ENCODE peak calls at places on chromosomes 3 and 15, in five cellular contexts. L is Caco-2, E is IMR-90, Z is bronchial epithelial cell, P is retinal pigment epithelial cell. R is an unnamed sample.

GRCh38 chr3:31562525-31562924 is 29.8 kb downstream of the STT3B start:
- DNase-seq in Z (no peak), P (no peak), L (peak), E (no peak), R (peak)

GRCh38 chr15:66730168-66731014 is 28.4 kb downstream of the SMAD6 start:
- DNase-seq in P (no peak), L (no peak), E (peak), Z (peak), R (no peak)

GRCh38 chr3:126319701-126320295 is 37.4 kb downstream of the KLF15 start:
- DNase-seq in E (no peak), Z (no peak), P (no peak), L (no peak), R (no peak)

GRCh38 chr3:54900954-54901591 is 26.8 kb downstream of the LRTM1 start:
- DNase-seq in L (no peak), P (no peak), Z (no peak), E (peak), R (no peak)

GRCh38 chr3:152190636-152191183 is 78.0 kb upstream of the MBNL1 start:
- DNase-seq in L (no peak), P (no peak), Z (no peak), E (no peak), R (no peak)

GRCh38 chr15:72227192-72227586 is 3.8 kb downstream of the PKM start:
- DNase-seq in L (no peak), E (peak), Z (peak), P (peak), R (no peak)

GRCh38 chr15:29056839-29057450 is 171.2 kb downstream of the APBA2 start:
- DNase-seq in P (no peak), L (no peak), E (no peak), Z (no peak), R (no peak)

GRCh38 chr3:24201301-24201700 is 256.2 kb downstream of the NR1D2 start:
- DNase-seq in Z (no peak), L (no peak), P (no peak), E (no peak), R (no peak)

GRCh38 chr15:83472797-83473196 is 25.7 kb downstream of the SH3GL3 start:
- DNase-seq in Z (no peak), P (no peak), E (no peak), L (no peak), R (no peak)

GRCh38 chr3:131811481-131811880 is 223.3 kb downstream of the CPNE4 start:
- DNase-seq in P (no peak), Z (no peak), E (no peak), L (no peak), R (no peak)

GRCh38 chr3:14371573-14372474 is 30.6 kb upstream of the SLC6A6 start:
- DNase-seq in P (peak), E (peak), L (peak), Z (peak), R (peak)

GRCh38 chr15:47411733-47412530 is 305.4 kb upstream of the SEMA6D start:
- DNase-seq in L (no peak), P (peak), Z (no peak), E (no peak), R (no peak)

GRCh38 chr3:114706591-114707224 is 412.9 kb downstream of the TIGIT start:
- DNase-seq in P (no peak), E (peak), L (peak), Z (peak), R (no peak)

GRCh38 chr3:8143186-8143585 is 358.4 kb upstream of the LMCD1 start:
- DNase-seq in Z (peak), L (no peak), E (no peak), P (peak), R (no peak)

GRCh38 chr3:12708584-12709192 is 44.8 kb upstream of the RAF1 start:
- DNase-seq in E (peak), L (no peak), Z (peak), P (no peak), R (no peak)

GRCh38 chr15:53917109-53917508 is 61.1 kb upstream of the UNC13C start:
- DNase-seq in Z (peak), P (no peak), L (no peak), E (no peak), R (no peak)

DNA sequence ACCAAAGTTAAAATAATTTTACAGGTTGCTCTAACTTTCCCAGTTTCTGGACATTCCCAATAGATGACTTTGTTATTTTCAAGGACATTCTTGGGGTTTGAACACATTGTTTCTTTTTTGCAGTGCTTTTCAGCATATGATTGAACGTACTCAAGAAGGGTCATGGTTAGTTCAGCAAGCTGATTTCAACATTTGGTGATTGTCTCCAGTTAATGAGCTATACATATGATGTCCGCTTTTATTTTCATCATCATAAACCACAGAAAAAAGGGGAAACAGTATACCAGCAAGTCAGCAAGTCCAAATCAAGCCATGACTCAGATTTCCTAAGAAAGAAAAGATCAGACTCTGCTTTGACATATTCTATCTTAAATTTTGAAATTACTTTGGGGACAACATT is 69.4 kb downstream of the B3GALNT1 start:
- DNase-seq in P (peak), Z (peak), E (no peak), L (no peak), R (no peak)
- H3K4me3 ChIP-seq in P (no peak), Z (no peak), E (no peak), L (no peak), R (no peak)

GRCh38 chr3:98811048-98811447 is 47.9 kb downstream of the ST3GAL6 start:
- DNase-seq in E (no peak), L (no peak), Z (no peak), P (no peak), R (no peak)

GRCh38 chr3:98809561-98809960 is 46.4 kb downstream of the ST3GAL6 start:
- DNase-seq in P (no peak), L (no peak), E (no peak), Z (no peak), R (no peak)

GRCh38 chr3:98817546-98817945 is 54.4 kb downstream of the ST3GAL6 start:
- DNase-seq in E (peak), Z (peak), L (no peak), P (no peak), R (no peak)

GRCh38 chr3:98814799-98815450 is 51.8 kb downstream of the ST3GAL6 start:
- DNase-seq in L (no peak), P (no peak), E (peak), Z (peak), R (no peak)

GRCh38 chr3:98812851-98813374 is 49.8 kb downstream of the ST3GAL6 start:
- DNase-seq in P (no peak), Z (peak), E (peak), L (no peak), R (peak)
- TF ChIP-seq CTCF in P (peak), Z (peak), E (peak), L (peak), R (peak)

GRCh38 chr3:57893156-57893555 is 115.1 kb upstream of the FLNB start:
- DNase-seq in L (no peak), P (no peak), E (no peak), Z (no peak), R (no peak)

GRCh38 chr3:57890874-57891273 is 117.3 kb upstream of the FLNB start:
- DNase-seq in L (no peak), Z (no peak), P (peak), E (peak), R (no peak)

GRCh38 chr3:57889807-57890206 is 118.4 kb upstream of the FLNB start:
- DNase-seq in L (no peak), E (peak), P (no peak), Z (no peak), R (no peak)

GRCh38 chr3:57893668-57894067 is 114.6 kb upstream of the FLNB start:
- DNase-seq in Z (no peak), L (no peak), P (no peak), E (no peak), R (no peak)

DNA sequence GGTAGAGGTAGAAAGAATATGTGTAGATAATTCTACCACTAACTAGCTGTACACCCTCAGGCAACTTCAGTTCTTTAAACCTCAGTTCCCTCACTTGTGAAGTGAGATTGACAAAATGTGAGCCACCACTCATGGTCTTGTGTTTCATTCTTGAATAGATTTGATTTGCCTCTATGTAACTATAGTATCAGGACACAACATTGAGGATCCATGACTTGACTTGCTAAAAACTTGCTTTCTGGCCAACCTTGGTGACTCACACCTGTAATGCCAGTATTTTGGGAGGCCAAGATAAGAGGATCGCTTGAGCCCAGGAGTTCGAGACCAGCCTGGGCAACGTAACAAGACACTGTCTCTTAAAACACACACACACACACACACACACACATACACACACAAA is 115.8 kb upstream of the FLNB start:
- DNase-seq in P (no peak), L (no peak), E (peak), Z (peak), R (no peak)
- H3K4me3 ChIP-seq in P (no peak), L (no peak), E (no peak), Z (no peak), R (no peak)

GRCh38 chr3:122559906-122560305 is 4.2 kb downstream of the PARP9 start:
- DNase-seq in L (no peak), Z (no peak), E (no peak), P (no peak), R (no peak)

GRCh38 chr3:122558605-122559004 is 5.5 kb downstream of the PARP9 start:
- DNase-seq in Z (no peak), L (no peak), E (no peak), P (no peak), R (no peak)

GRCh38 chr3:122562923-122563716 is 980 bp downstream of the PARP9 start:
- DNase-seq in E (no peak), Z (no peak), L (no peak), P (no peak), R (no peak)

GRCh38 chr3:122563717-122564025 is 429 bp downstream of the PARP9 start:
- DNase-seq in E (no peak), Z (peak), P (no peak), L (no peak), R (no peak)

GRCh38 chr3:122560680-122561079 is 3.4 kb downstream of the PARP9 start:
- DNase-seq in E (peak), P (no peak), L (peak), Z (peak), R (no peak)
- TF ChIP-seq CTCF in E (peak), P (peak), L (peak), Z (peak), R (peak)

DNA sequence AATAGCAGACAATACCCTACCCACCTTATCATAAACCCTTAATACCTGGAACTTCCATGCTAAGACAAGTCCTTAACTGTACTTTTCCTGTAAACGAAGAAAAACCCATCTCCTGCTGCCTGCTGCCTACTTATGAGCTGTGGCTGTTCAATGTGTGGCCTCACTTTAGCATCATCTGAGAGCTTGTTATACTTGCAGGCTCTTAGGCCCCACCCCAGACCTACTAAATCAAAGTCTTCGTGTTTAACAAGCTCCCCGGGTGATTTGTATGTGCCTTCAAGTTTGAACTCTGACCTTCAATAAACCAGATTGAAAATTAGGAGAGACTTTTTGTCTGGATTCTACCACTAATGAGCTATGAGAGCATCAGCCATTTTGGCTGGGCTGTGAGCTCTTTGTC is 29.3 kb downstream of the TMEM41A start:
- DNase-seq in L (no peak), Z (no peak), P (no peak), E (no peak), R (no peak)
- H3K4me3 ChIP-seq in L (no peak), Z (no peak), P (no peak), E (no peak), R (no peak)

GRCh38 chr15:75921732-75922703 is 18.3 kb downstream of the FBXO22 start:
- DNase-seq in P (no peak), L (peak), Z (peak), E (peak), R (no peak)
- TF ChIP-seq CTCF in P (peak), L (peak), Z (peak), E (peak), R (peak)

DNA sequence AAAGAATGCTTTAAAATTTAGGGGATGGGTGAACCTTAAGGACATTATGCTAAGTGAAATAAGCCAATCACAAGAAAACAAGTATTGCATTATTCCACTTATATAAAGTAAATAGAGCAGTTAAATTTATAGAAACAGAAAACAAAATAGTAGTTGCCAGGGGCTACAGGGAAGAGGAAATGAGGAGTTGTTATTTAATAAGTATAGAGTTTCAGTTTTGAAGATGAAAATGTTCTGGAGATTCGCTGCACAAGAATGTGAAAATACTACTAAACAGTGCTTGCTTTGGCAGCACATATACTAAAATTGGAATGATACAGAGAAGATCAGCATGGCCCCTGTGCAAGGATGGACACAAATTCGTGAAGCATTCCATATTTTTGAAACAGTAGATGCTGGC is 32.0 kb downstream of the DNAH12 start:
- DNase-seq in L (no peak), E (peak), Z (no peak), P (no peak), R (no peak)
- H3K4me3 ChIP-seq in L (no peak), E (no peak), Z (no peak), P (no peak), R (no peak)

GRCh38 chr3:118846176-118846575 is 188.5 kb downstream of the IGSF11 start:
- DNase-seq in E (no peak), P (no peak), Z (no peak), L (no peak), R (no peak)

GRCh38 chr3:118850687-118851086 is 184.0 kb downstream of the IGSF11 start:
- DNase-seq in E (no peak), Z (no peak), P (no peak), L (no peak), R (no peak)
- TF ChIP-seq CTCF in E (no peak), Z (no peak), P (no peak), L (no peak), R (no peak)